ENCODE peak calls at places on chromosomes 16 and 17, in four cellular contexts. One of them, this sample, is unnamed.

GRCh38 chr17:63082952-63083351 is 116.9 kb downstream of the TANC2 start:
- DNase-seq in HEK293T: no peak
- DNase-seq in heart right ventricle: no peak
- DNase-seq in mesothelial cell of epicardium: no peak
- DNase-seq in this sample: no peak

GRCh38 chr16:414395-415169 is 10.9 kb upstream of the RAB11FIP3 start:
- DNase-seq in HEK293T: no peak
- DNase-seq in heart right ventricle: no peak
- DNase-seq in mesothelial cell of epicardium: no peak
- DNase-seq in this sample: no peak

GRCh38 chr16:180101-180920 is at the start of gene HBQ1:
- DNase-seq in HEK293T: peak
- DNase-seq in heart right ventricle: no peak
- DNase-seq in mesothelial cell of epicardium: peak
- DNase-seq in this sample: no peak

GRCh38 chr16:67676939-67677338 is 10.3 kb downstream of the C16orf86 start:
- DNase-seq in HEK293T: no peak
- DNase-seq in heart right ventricle: no peak
- DNase-seq in mesothelial cell of epicardium: no peak
- DNase-seq in this sample: no peak

GRCh38 chr17:27247071-27247957 is 46.6 kb upstream of the WSB1 start:
- DNase-seq in HEK293T: no peak
- DNase-seq in heart right ventricle: peak
- DNase-seq in mesothelial cell of epicardium: no peak
- DNase-seq in this sample: peak

GRCh38 chr16:4852221-4852872 is 5.1 kb downstream of the UBN1 start:
- DNase-seq in HEK293T: no peak
- DNase-seq in heart right ventricle: no peak
- DNase-seq in mesothelial cell of epicardium: no peak
- DNase-seq in this sample: peak

GRCh38 chr17:16425202-16425601 is 9.8 kb downstream of the TRPV2 start:
- DNase-seq in HEK293T: no peak
- DNase-seq in heart right ventricle: no peak
- DNase-seq in mesothelial cell of epicardium: no peak
- DNase-seq in this sample: no peak

GRCh38 chr17:81492202-81492601 is 20.4 kb downstream of the ACTG1 start:
- DNase-seq in HEK293T: no peak
- DNase-seq in heart right ventricle: no peak
- DNase-seq in mesothelial cell of epicardium: no peak
- DNase-seq in this sample: no peak

GRCh38 chr17:570403-570802 is 144.2 kb downstream of the VPS53 start:
- DNase-seq in HEK293T: no peak
- DNase-seq in heart right ventricle: no peak
- DNase-seq in mesothelial cell of epicardium: no peak
- DNase-seq in this sample: no peak

This sample was measured in heart left ventricle.